ENCODE peak calls at places on chromosomes 12 and 14, in seven cellular contexts. W is adrenal gland, K is K562, U is left ventricle myocardium inferior, Q is colonic mucosa, X is lung, B is heart right ventricle. N is an unnamed sample.

GRCh38 chr14:86481105-86481504 is 951.2 kb downstream of the FLRT2 start:
- DNase-seq in W (no peak), Q (no peak), B (no peak), U (no peak), X (no peak), K (no peak), N (no peak)

GRCh38 chr14:23443881-23444280 is 8.4 kb upstream of the MYH7 start:
- DNase-seq in B (no peak), Q (no peak), X (no peak), K (no peak), U (no peak), W (no peak), N (no peak)

GRCh38 chr12:71627438-71628002 is 36.1 kb downstream of the ZFC3H1 start:
- DNase-seq in B (no peak), W (no peak), X (no peak), U (no peak), Q (no peak), K (no peak), N (no peak)

GRCh38 chr14:46580941-46581671 is 70.5 kb downstream of the RPL10L start:
- DNase-seq in X (no peak), B (no peak), W (peak; percentile 16), K (no peak), Q (peak; percentile 20), U (no peak), N (no peak)

GRCh38 chr12:6817056-6817455 is 4.6 kb upstream of the GPR162 start:
- DNase-seq in X (no peak), B (no peak), W (no peak), K (no peak), U (no peak), Q (no peak), N (no peak)

GRCh38 chr12:108194585-108194984 is 65.5 kb downstream of the WSCD2 start:
- DNase-seq in X (no peak), U (no peak), K (no peak), W (no peak), Q (no peak), B (no peak), N (no peak)

GRCh38 chr12:152440-152839 is 61.5 kb downstream of the SLC6A12 start:
- DNase-seq in W (no peak), Q (no peak), X (no peak), K (no peak), B (no peak), U (no peak), N (no peak)

GRCh38 chr12:31726575-31726974 is 2.2 kb downstream of the AMN1 start:
- DNase-seq in K (no peak), Q (no peak), B (no peak), X (no peak), W (no peak), U (no peak), N (no peak)

GRCh38 chr12:130141105-130141504 is 21.2 kb upstream of the FZD10 start:
- DNase-seq in W (no peak), U (no peak), K (no peak), Q (no peak), B (no peak), X (no peak), N (no peak)

GRCh38 chr12:45231515-45232145 is 15.7 kb downstream of the ANO6 start:
- DNase-seq in B (no peak), W (no peak), Q (no peak), X (no peak), U (no peak), K (no peak), N (peak; percentile 30)

GRCh38 chr14:24074625-24075484 is 3.5 kb downstream of the CPNE6 start:
- DNase-seq in Q (no peak), U (no peak), X (no peak), K (no peak), W (no peak), B (no peak), N (no peak)

GRCh38 chr12:45966486-45966885 is 23.9 kb downstream of the SCAF11 start:
- DNase-seq in W (no peak), Q (no peak), X (no peak), U (no peak), B (no peak), K (no peak), N (peak; percentile 4)

GRCh38 chr14:92980866-92981265 is 57.9 kb downstream of the CHGA start:
- DNase-seq in K (no peak), X (no peak), B (no peak), W (no peak), U (no peak), Q (no peak), N (no peak)

GRCh38 chr14:76546426-76547221 is 170.7 kb downstream of the ESRRB start:
- DNase-seq in W (no peak), U (no peak), Q (no peak), K (peak; percentile 57), X (no peak), B (no peak), N (peak; percentile 39)

GRCh38 chr12:119758695-119759094 is 90.8 kb downstream of the PRKAB1 start:
- DNase-seq in B (no peak), Q (no peak), X (no peak), W (no peak), U (no peak), K (no peak), N (no peak)

GRCh38 chr14:83463500-83464098 is 1929.9 kb upstream of the SEL1L start:
- DNase-seq in U (no peak), K (peak; percentile 2), W (peak; percentile 18), Q (peak; percentile 33), X (peak; percentile 36), B (peak; percentile 37), N (peak; percentile 9)

GRCh38 chr12:92928431-92928961 is 599 bp downstream of the EEA1 start:
- DNase-seq in Q (peak; percentile 46), B (peak; percentile 29), X (peak; percentile 38), W (peak; percentile 51), U (peak; percentile 50), K (peak; percentile 49), N (no peak)

GRCh38 chr12:3964404-3964803 is 91.2 kb upstream of the PARP11 start:
- DNase-seq in B (peak; percentile 7), X (no peak), K (peak; percentile 31), W (no peak), U (no peak), Q (no peak), N (peak; percentile 8)
- TF ChIP-seq CTCF in B (no peak), X (no peak), K (peak; percentile 50), W (no peak), U (peak; percentile 61), Q (no peak), N (no peak)

DNA sequence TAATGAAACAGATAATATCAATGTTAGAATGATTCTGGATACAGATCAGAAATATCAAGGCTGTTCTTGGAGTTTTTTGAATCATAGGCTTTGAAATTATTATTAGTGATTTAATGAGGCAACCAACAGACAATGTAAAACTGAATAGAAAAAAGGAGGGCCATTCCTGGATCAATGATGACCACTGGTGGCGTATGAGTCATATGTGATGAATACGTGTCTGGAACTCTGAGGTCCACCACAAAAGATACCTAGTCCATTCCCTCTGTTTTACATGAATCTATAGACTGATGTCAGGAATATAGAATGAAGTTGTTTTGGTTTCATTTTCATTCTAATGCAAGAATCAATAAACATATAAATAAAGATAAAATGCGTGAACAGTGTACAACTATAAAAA is 78.3 kb upstream of the RTL1 start:
- DNase-seq in Q (no peak), K (no peak), X (no peak), B (no peak), U (no peak), W (no peak), N (no peak)
- H3K27ac ChIP-seq in Q (no peak overlapping the region), K (no peak overlapping the region), X (no peak overlapping the region), B (no peak overlapping the region), U (no peak overlapping the region), W (peak overlapping the region; percentile 11), N (no peak overlapping the region)

DNA sequence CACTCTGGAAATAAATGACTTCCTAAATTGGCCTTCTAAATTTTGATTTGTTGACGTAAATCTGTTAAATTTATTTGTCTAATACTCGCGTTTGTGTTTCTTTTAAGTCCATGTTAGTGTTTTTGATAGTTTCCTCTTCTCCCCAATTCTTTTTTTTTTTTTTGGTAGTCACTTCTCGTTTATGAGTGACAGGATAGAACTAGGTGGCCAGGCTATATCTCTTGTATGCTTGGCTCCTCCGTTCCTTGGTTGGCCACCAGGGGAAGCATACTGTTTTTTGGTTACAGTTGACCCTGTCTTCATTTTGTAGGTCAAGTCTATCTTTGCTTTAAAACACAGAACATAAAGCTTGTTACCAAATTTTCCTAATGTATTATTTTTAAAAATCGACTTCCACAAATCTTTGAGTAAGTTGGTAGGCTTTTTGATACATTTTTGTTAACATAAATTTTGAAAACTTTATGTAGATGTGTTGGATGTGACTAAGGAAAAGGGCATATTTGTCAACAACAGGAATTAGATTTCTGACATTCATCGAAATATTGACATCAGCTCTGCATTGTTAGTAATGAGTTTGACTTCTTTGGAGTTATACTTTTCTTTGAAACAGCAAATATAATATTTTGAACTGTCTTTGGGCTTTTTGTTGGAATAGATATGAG is 2.2 kb downstream of the RCOR1 start:
- DNase-seq in B (peak; percentile 78), U (peak; percentile 63), Q (peak; percentile 86), K (peak; percentile 72), X (peak; percentile 77), W (peak; percentile 54), N (peak; percentile 81)
- TF ChIP-seq CTCF in B (peak; percentile 57), U (peak; percentile 88), Q (peak; percentile 82), K (peak; percentile 67), X (peak; percentile 62), W (peak; percentile 79), N (peak; percentile 94)

GRCh38 chr14:73267474-73267873 is 30.2 kb downstream of the PAPLN start:
- DNase-seq in B (no peak), Q (no peak), X (no peak), K (peak; percentile 3), W (no peak), U (no peak), N (no peak)

GRCh38 chr14:73266317-73266716 is 29.0 kb downstream of the PAPLN start:
- DNase-seq in U (no peak), W (no peak), X (no peak), Q (no peak), B (no peak), K (no peak), N (no peak)

GRCh38 chr14:73272393-73272792 is 35.1 kb downstream of the PAPLN start:
- DNase-seq in U (no peak), K (no peak), Q (no peak), X (no peak), W (no peak), B (no peak), N (no peak)

GRCh38 chr14:73273799-73274198 is 36.5 kb downstream of the PAPLN start:
- DNase-seq in Q (no peak), B (no peak), W (no peak), U (no peak), X (no peak), K (no peak), N (no peak)

DNA sequence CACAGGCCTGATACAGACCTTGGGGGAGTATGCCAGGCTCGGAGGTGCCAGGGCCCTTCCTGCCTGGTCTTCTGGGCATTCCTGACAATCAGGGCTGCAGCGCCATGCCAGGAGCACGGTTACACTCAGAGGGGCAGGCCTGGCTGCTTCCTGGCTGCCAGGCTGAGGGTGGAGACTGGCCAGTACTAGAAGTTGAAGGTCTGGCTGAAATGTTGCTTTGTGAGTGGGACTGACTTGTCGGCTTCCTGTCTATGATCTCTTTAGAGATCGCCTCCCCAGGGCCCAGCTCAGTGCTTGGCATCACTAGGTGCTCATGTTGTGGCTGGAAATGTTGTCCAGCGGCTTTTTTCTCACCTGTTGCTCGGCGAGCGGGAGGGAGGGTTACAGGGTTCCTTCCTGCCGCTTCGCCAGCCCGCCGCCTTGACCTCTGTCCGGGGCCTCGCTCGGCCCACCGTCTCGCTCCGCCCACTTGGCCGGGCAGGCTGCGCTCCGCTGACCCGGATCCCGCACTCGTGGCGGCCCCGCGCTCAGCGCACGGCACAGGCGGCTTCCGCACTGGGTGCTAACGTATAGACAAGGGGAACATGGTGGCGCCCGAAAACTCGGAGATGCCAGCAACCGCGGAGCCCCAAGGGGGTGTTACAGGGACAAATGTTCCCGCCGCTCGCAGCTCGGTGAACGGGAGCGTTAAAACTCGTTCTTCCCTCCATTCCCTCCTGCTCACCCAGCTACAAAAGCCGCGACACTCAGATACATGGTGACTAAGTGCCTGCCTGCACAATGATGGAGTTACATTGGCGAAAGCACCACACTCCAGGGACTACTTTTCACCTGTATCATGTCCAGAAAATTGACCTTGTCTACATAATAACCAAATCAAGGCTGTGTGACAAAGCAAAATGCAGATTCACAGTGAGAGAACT is 32.7 kb downstream of the PAPLN start:
- DNase-seq in K (no peak), Q (peak; percentile 30), W (peak; percentile 57), U (peak; percentile 64), X (peak; percentile 46), B (peak; percentile 31), N (no peak)
- H3K27ac ChIP-seq in K (no peak overlapping the region), Q (no peak overlapping the region), W (peak overlapping the region; percentile 63), U (peak overlapping the region; percentile 30), X (no peak overlapping the region), B (peak overlapping the region; percentile 51), N (peak overlapping the region; percentile 20)